ENCODE peak calls at places on chromosomes 5 and 9, in six cellular contexts. One of them, this sample, is unnamed.

GRCh38 chr5:159135896-159136531 is 36.3 kb upstream of the EBF1 start:
- DNase-seq in Right ventricle myocardium superior: no peak
- DNase-seq in naive B cell: no peak
- DNase-seq in activated CD4-positive, alpha-beta memory T cell treated with anti-CD3 and anti-CD28 coated beads, Interleukin-2, amount 10 ng/mL, durations not matched to agents 7 days and 5 days: no peak
- DNase-seq in NCI-H2171: no peak
- DNase-seq in Jurkat, Clone E6-1: no peak
- DNase-seq in this sample: no peak

GRCh38 chr5:138784590-138784989 is 31.4 kb downstream of the CTNNA1 start:
- DNase-seq in Right ventricle myocardium superior: no peak
- DNase-seq in naive B cell: no peak
- DNase-seq in activated CD4-positive, alpha-beta memory T cell treated with anti-CD3 and anti-CD28 coated beads, Interleukin-2, amount 10 ng/mL, durations not matched to agents 7 days and 5 days: no peak
- DNase-seq in NCI-H2171: no peak
- DNase-seq in Jurkat, Clone E6-1: no peak
- DNase-seq in this sample: no peak

GRCh38 chr9:134870746-134871667 is 9.6 kb upstream of the FCN2 start:
- DNase-seq in Right ventricle myocardium superior: no peak
- DNase-seq in naive B cell: no peak
- DNase-seq in activated CD4-positive, alpha-beta memory T cell treated with anti-CD3 and anti-CD28 coated beads, Interleukin-2, amount 10 ng/mL, durations not matched to agents 7 days and 5 days: no peak
- DNase-seq in NCI-H2171: no peak
- DNase-seq in Jurkat, Clone E6-1: no peak
- DNase-seq in this sample: peak; percentile 59

GRCh38 chr9:120477534-120478001 is 102.4 kb downstream of the CDK5RAP2 start:
- DNase-seq in Right ventricle myocardium superior: peak; percentile 68
- DNase-seq in naive B cell: no peak
- DNase-seq in activated CD4-positive, alpha-beta memory T cell treated with anti-CD3 and anti-CD28 coated beads, Interleukin-2, amount 10 ng/mL, durations not matched to agents 7 days and 5 days: peak; percentile 40
- DNase-seq in NCI-H2171: peak; percentile 56
- DNase-seq in Jurkat, Clone E6-1: no peak
- DNase-seq in this sample: no peak

GRCh38 chr9:134419684-134420076 is 93.4 kb downstream of the RXRA start:
- DNase-seq in Right ventricle myocardium superior: no peak
- DNase-seq in naive B cell: no peak
- DNase-seq in activated CD4-positive, alpha-beta memory T cell treated with anti-CD3 and anti-CD28 coated beads, Interleukin-2, amount 10 ng/mL, durations not matched to agents 7 days and 5 days: no peak
- DNase-seq in NCI-H2171: peak; percentile 79
- DNase-seq in Jurkat, Clone E6-1: no peak
- DNase-seq in this sample: no peak

GRCh38 chr9:78370991-78371390 is 74.1 kb downstream of the PSAT1 start:
- DNase-seq in Right ventricle myocardium superior: no peak
- DNase-seq in naive B cell: no peak
- DNase-seq in activated CD4-positive, alpha-beta memory T cell treated with anti-CD3 and anti-CD28 coated beads, Interleukin-2, amount 10 ng/mL, durations not matched to agents 7 days and 5 days: no peak
- DNase-seq in NCI-H2171: no peak
- DNase-seq in Jurkat, Clone E6-1: no peak
- DNase-seq in this sample: no peak

GRCh38 chr5:147639303-147639702 is 129.4 kb upstream of the DPYSL3 start:
- DNase-seq in Right ventricle myocardium superior: no peak
- DNase-seq in naive B cell: no peak
- DNase-seq in activated CD4-positive, alpha-beta memory T cell treated with anti-CD3 and anti-CD28 coated beads, Interleukin-2, amount 10 ng/mL, durations not matched to agents 7 days and 5 days: no peak
- DNase-seq in NCI-H2171: no peak
- DNase-seq in Jurkat, Clone E6-1: no peak
- DNase-seq in this sample: no peak

GRCh38 chr5:78628260-78629024 is 20.1 kb downstream of the LHFPL2 start:
- DNase-seq in Right ventricle myocardium superior: no peak
- DNase-seq in naive B cell: peak; percentile 6
- DNase-seq in activated CD4-positive, alpha-beta memory T cell treated with anti-CD3 and anti-CD28 coated beads, Interleukin-2, amount 10 ng/mL, durations not matched to agents 7 days and 5 days: no peak
- DNase-seq in NCI-H2171: no peak
- DNase-seq in Jurkat, Clone E6-1: no peak
- DNase-seq in this sample: no peak

GRCh38 chr5:140710899-140711552 is 10.8 kb downstream of the ZMAT2 start:
- DNase-seq in Right ventricle myocardium superior: peak; percentile 89
- DNase-seq in naive B cell: peak; percentile 89
- DNase-seq in activated CD4-positive, alpha-beta memory T cell treated with anti-CD3 and anti-CD28 coated beads, Interleukin-2, amount 10 ng/mL, durations not matched to agents 7 days and 5 days: peak; percentile 91
- DNase-seq in NCI-H2171: peak; percentile 31
- DNase-seq in Jurkat, Clone E6-1: peak; percentile 45
- DNase-seq in this sample: peak; percentile 95

GRCh38 chr5:606526-607399 is 5.4 kb upstream of the CEP72 start:
- DNase-seq in Right ventricle myocardium superior: no peak
- DNase-seq in naive B cell: no peak
- DNase-seq in activated CD4-positive, alpha-beta memory T cell treated with anti-CD3 and anti-CD28 coated beads, Interleukin-2, amount 10 ng/mL, durations not matched to agents 7 days and 5 days: no peak
- DNase-seq in NCI-H2171: no peak
- DNase-seq in Jurkat, Clone E6-1: no peak
- DNase-seq in this sample: peak; percentile 65

GRCh38 chr5:143659614-143660238 is 152.2 kb upstream of the HMHB1 start:
- DNase-seq in Right ventricle myocardium superior: no peak
- DNase-seq in naive B cell: no peak
- DNase-seq in activated CD4-positive, alpha-beta memory T cell treated with anti-CD3 and anti-CD28 coated beads, Interleukin-2, amount 10 ng/mL, durations not matched to agents 7 days and 5 days: no peak
- DNase-seq in NCI-H2171: no peak
- DNase-seq in Jurkat, Clone E6-1: no peak
- DNase-seq in this sample: no peak

GRCh38 chr5:180153099-180153498 is 55.9 kb downstream of the RASGEF1C start:
- DNase-seq in Right ventricle myocardium superior: no peak
- DNase-seq in naive B cell: no peak
- DNase-seq in activated CD4-positive, alpha-beta memory T cell treated with anti-CD3 and anti-CD28 coated beads, Interleukin-2, amount 10 ng/mL, durations not matched to agents 7 days and 5 days: no peak
- DNase-seq in NCI-H2171: no peak
- DNase-seq in Jurkat, Clone E6-1: no peak
- DNase-seq in this sample: no peak

GRCh38 chr5:66186108-66186507 is 42.0 kb downstream of the SREK1 start:
- DNase-seq in Right ventricle myocardium superior: no peak
- DNase-seq in naive B cell: no peak
- DNase-seq in activated CD4-positive, alpha-beta memory T cell treated with anti-CD3 and anti-CD28 coated beads, Interleukin-2, amount 10 ng/mL, durations not matched to agents 7 days and 5 days: no peak
- DNase-seq in NCI-H2171: no peak
- DNase-seq in Jurkat, Clone E6-1: no peak
- DNase-seq in this sample: no peak

GRCh38 chr9:87648606-87649005 is 77.3 kb upstream of the CTSL start:
- DNase-seq in Right ventricle myocardium superior: no peak
- DNase-seq in naive B cell: no peak
- DNase-seq in activated CD4-positive, alpha-beta memory T cell treated with anti-CD3 and anti-CD28 coated beads, Interleukin-2, amount 10 ng/mL, durations not matched to agents 7 days and 5 days: no peak
- DNase-seq in NCI-H2171: no peak
- DNase-seq in Jurkat, Clone E6-1: no peak
- DNase-seq in this sample: peak; percentile 31